ENCODE peak calls at places on chromosomes 7 and 10, in nine cellular contexts. H is sigmoid colon, Q is stomach, K is tibial nerve, J is breast epithelium, Y is H1, A is testis, P is spleen, U is IMR-90. E is an unnamed sample.

GRCh38 chr10:29160110-29160669 is 128.7 kb upstream of the LYZL1 start:
- DNase-seq in H (no peak), Q (no peak), K (no peak), J (peak; percentile 69), Y (no peak), A (no peak), P (no peak), U (peak; percentile 89), E (no peak)

GRCh38 chr7:108114117-108114841 is 15.9 kb downstream of the LAMB4 start:
- DNase-seq in H (no peak), Q (no peak), K (no peak), J (no peak), Y (peak; percentile 33), A (no peak), P (no peak), U (no peak), E (no peak)

GRCh38 chr7:100266576-100267354 is 40.7 kb upstream of the SPDYE3 start:
- DNase-seq in H (no peak), Q (no peak), K (no peak), J (no peak), Y (no peak), A (no peak), P (no peak), U (no peak), E (no peak)

GRCh38 chr7:91826377-91826776 is 54.1 kb downstream of the MTERF1 start:
- DNase-seq in H (no peak), Q (no peak), K (no peak), J (no peak), Y (no peak), A (no peak), P (no peak), U (peak; percentile 5), E (no peak)

GRCh38 chr7:82723411-82723810 is 279.8 kb upstream of the CACNA2D1 start:
- DNase-seq in H (no peak), Q (no peak), K (no peak), J (no peak), Y (no peak), A (no peak), P (no peak), U (no peak), E (no peak)

GRCh38 chr7:151683615-151684407 is 164.1 kb upstream of the RHEB start:
- DNase-seq in H (peak; percentile 57), Q (no peak), K (no peak), J (no peak), Y (no peak), A (no peak), P (no peak), U (no peak), E (no peak)

GRCh38 chr10:91549296-91549695 is 83.6 kb downstream of the PPP1R3C start:
- DNase-seq in H (no peak), Q (no peak), K (no peak), J (no peak), Y (no peak), A (no peak), P (no peak), U (no peak), E (no peak)

GRCh38 chr10:44960098-44960480 is 487 bp downstream of the RASSF4 start:
- DNase-seq in H (no peak), Q (no peak), K (no peak), J (no peak), Y (no peak), A (no peak), P (no peak), U (no peak), E (no peak)

GRCh38 chr10:35386594-35387174 is 50.4 kb downstream of the CCNY start:
- DNase-seq in H (no peak), Q (peak; percentile 53), K (no peak), J (no peak), Y (no peak), A (no peak), P (no peak), U (peak; percentile 37), E (peak; percentile 75)

GRCh38 chr10:46560381-46560780 is 3.9 kb upstream of the GPRIN2 start:
- DNase-seq in H (peak; percentile 57), Q (peak; percentile 24), K (no peak), J (no peak), Y (no peak), A (peak; percentile 12), P (peak; percentile 65), U (no peak), E (no peak)

GRCh38 chr7:51303142-51303525 is 13.5 kb downstream of the COBL start:
- DNase-seq in H (no peak), Q (no peak), K (no peak), J (no peak), Y (no peak), A (no peak), P (no peak), U (no peak), E (no peak)

GRCh38 chr7:97845622-97846203 is 26.5 kb downstream of the ASNS start:
- DNase-seq in H (no peak), Q (no peak), K (no peak), J (no peak), Y (no peak), A (no peak), P (no peak), U (peak; percentile 15), E (no peak)

GRCh38 chr10:126075009-126075408 is 178.6 kb downstream of the FANK1 start:
- DNase-seq in H (no peak), Q (no peak), K (no peak), J (no peak), Y (no peak), A (no peak), P (no peak), U (no peak), E (no peak)

GRCh38 chr7:30074422-30075030 is 46.3 kb downstream of the PLEKHA8 start:
- DNase-seq in H (no peak), Q (no peak), K (no peak), J (no peak), Y (no peak), A (no peak), P (no peak), U (peak; percentile 60), E (no peak)

GRCh38 chr7:100694196-100694745 is at the start of gene GIGYF1:
- DNase-seq in H (peak; percentile 89), Q (peak; percentile 80), K (no peak), J (peak; percentile 67), Y (no peak), A (peak; percentile 81), P (peak; percentile 94), U (peak; percentile 58), E (peak; percentile 77)

GRCh38 chr10:95097805-95098204 is 28.5 kb upstream of the CYP2C8 start:
- DNase-seq in H (no peak), Q (no peak), K (no peak), J (no peak), Y (no peak), A (no peak), P (no peak), U (no peak), E (no peak)

GRCh38 chr10:63103971-63104409 is 29.1 kb upstream of the NRBF2 start:
- DNase-seq in H (no peak), Q (no peak), K (no peak), J (no peak), Y (peak; percentile 46), A (no peak), P (no peak), U (no peak), E (no peak)

GRCh38 chr10:130261766-130262165 is 125.6 kb downstream of the GLRX3 start:
- DNase-seq in H (no peak), Q (no peak), K (no peak), J (no peak), Y (no peak), A (no peak), P (no peak), U (no peak), E (no peak)

DNA sequence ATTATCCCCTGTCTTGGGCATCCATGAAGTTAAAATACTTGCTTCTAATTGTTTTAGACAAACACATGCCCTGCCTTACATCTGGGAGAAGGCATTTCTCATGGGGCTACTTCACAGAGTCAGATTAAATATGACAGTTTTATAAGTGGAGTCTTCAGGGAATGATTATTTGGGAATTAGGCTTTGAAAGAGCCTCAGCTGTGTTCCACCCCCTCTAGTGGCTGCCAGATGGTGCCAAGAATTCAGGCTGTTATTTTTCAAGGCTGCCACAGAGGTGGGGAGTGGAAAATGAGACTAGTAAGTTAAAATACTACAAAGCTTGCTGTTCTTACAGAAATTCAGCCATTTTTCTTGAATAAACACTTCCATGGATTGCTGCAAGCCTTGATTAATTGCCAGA is 45.8 kb upstream of the DNAH11 start:
- DNase-seq in H (no peak), Q (no peak), K (no peak), J (no peak), Y (no peak), A (no peak), P (no peak), U (peak; percentile 7), E (no peak)
- TF ChIP-seq CTCF in H (no peak), Q (no peak), K (no peak), J (no peak), Y (peak; percentile 47), A (no peak), P (no peak), U (peak; percentile 38), E (no peak)

GRCh38 chr10:3963191-3963673 is 178.2 kb upstream of the KLF6 start:
- DNase-seq in H (no peak), Q (no peak), K (no peak), J (no peak), Y (no peak), A (no peak), P (no peak), U (no peak), E (no peak)
- TF ChIP-seq POLR2A in H (no peak), Q (no peak), K (no peak), J (no peak), Y (no peak), A (no peak), P (no peak), U (no peak), E (no peak)

DNA sequence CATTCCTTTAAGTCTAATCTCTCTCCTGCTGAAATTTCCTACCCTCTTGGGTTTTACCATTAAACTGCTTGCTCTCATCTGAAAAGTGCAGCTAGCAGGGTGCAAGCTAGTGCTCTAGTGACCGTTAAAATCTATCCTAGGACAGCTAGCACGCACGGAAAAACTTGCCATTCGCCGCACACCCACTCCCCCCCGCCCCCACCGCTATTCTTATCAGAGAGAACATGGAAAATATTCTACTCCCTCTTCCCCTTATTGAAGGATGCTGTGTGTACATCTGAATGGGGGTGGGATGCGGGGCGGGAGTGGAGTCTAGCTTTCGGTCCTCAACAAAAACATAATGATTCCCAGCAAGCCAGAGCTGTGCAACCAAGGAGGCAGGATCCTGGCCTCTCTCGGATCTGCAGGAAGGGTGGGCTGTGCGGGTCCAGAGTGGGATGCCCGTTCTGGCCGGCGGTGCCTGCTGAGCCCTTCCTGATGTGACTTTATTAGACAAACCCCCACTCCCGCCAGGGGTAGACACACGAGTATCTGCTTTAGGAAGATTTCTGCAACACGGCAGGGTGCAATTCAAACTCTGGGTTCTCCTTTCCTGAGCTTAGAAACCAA is 1.1 kb upstream of the ADRA2A start:
- DNase-seq in H (no peak), Q (no peak), K (no peak), J (no peak), Y (no peak), A (no peak), P (peak; percentile 56), U (no peak), E (no peak)
- H3K4me3 ChIP-seq in H (peak overlapping the region; percentile 51), Q (peak overlapping the region; percentile 71), K (peak overlapping the region; percentile 50), J (peak overlapping the region; percentile 43), Y (peak overlapping the region; percentile 15), A (no peak overlapping the region), P (peak overlapping the region; percentile 51), U (no peak overlapping the region), E (no peak overlapping the region)

DNA sequence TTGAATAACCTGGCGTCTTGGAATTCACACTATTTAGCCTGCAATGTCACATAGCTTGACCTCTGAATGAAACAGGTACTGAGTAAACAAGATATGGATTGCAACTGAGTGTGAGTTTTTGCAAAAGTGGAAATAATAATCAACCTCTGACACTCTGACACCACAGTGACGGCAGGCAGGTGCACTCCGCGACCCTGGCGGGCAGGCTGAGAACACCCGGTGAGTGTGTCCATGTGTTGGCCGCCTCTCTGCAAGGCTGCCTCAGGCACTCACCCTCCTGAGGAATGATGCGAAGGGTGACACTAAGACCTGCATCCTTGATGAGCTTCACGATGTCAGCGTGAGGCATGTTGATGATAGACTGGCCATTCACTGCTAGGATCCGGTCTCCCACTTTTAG is 336.2 kb downstream of the PHTF2 start:
- DNase-seq in H (no peak), Q (no peak), K (no peak), J (no peak), Y (no peak), A (no peak), P (no peak), U (no peak), E (no peak)
- TF ChIP-seq CTCF in H (no peak), Q (no peak), K (no peak), J (no peak), Y (no peak), A (no peak), P (no peak), U (no peak), E (no peak)

E was measured in right lobe of liver.